ENCODE peak calls at places on chromosomes 1 and 21, in five cellular contexts. One of them, this sample, is unnamed.

GRCh38 chr1:227437495-227438008 is 119.3 kb upstream of the CDC42BPA start:
- DNase-seq in HFFc6: peak
- DNase-seq in C1 segment of cervical spinal cord: no peak
- DNase-seq in omental fat pad: no peak
- DNase-seq in heart left ventricle: no peak
- DNase-seq in this sample: peak

GRCh38 chr1:247079141-247079874 is 697 bp upstream of the ZNF670 start:
- DNase-seq in omental fat pad: no peak
- DNase-seq in heart left ventricle: no peak
- DNase-seq in C1 segment of cervical spinal cord: no peak
- DNase-seq in HFFc6: no peak
- DNase-seq in this sample: no peak

GRCh38 chr21:33265664-33266049 is 510 bp upstream of the IL10RB start:
- DNase-seq in omental fat pad: no peak
- DNase-seq in heart left ventricle: peak
- DNase-seq in HFFc6: no peak
- DNase-seq in C1 segment of cervical spinal cord: no peak
- DNase-seq in this sample: no peak

GRCh38 chr1:154614887-154615286 is 6.9 kb upstream of the ADAR start:
- DNase-seq in HFFc6: no peak
- DNase-seq in C1 segment of cervical spinal cord: no peak
- DNase-seq in heart left ventricle: no peak
- DNase-seq in omental fat pad: no peak
- DNase-seq in this sample: no peak

GRCh38 chr1:19477284-19478240 is 7.8 kb downstream of the CAPZB start:
- DNase-seq in heart left ventricle: no peak
- DNase-seq in omental fat pad: no peak
- DNase-seq in HFFc6: no peak
- DNase-seq in C1 segment of cervical spinal cord: no peak
- DNase-seq in this sample: peak

GRCh38 chr21:33047231-33047630 is 21.5 kb downstream of the OLIG2 start:
- DNase-seq in C1 segment of cervical spinal cord: no peak
- DNase-seq in HFFc6: peak
- DNase-seq in heart left ventricle: no peak
- DNase-seq in omental fat pad: no peak
- DNase-seq in this sample: no peak

GRCh38 chr1:100452641-100453040 is 85.3 kb upstream of the GPR88 start:
- DNase-seq in C1 segment of cervical spinal cord: no peak
- DNase-seq in HFFc6: no peak
- DNase-seq in omental fat pad: no peak
- DNase-seq in heart left ventricle: no peak
- DNase-seq in this sample: no peak

GRCh38 chr1:180530501-180530900 is 28.1 kb upstream of the ACBD6 start:
- DNase-seq in omental fat pad: no peak
- DNase-seq in heart left ventricle: no peak
- DNase-seq in HFFc6: peak
- DNase-seq in C1 segment of cervical spinal cord: no peak
- DNase-seq in this sample: no peak

GRCh38 chr21:38930838-38931237 is 125.1 kb downstream of the ETS2 start:
- DNase-seq in HFFc6: peak
- DNase-seq in heart left ventricle: no peak
- DNase-seq in C1 segment of cervical spinal cord: no peak
- DNase-seq in omental fat pad: no peak
- DNase-seq in this sample: no peak

GRCh38 chr1:199855580-199855979 is 171.9 kb upstream of the NR5A2 start:
- DNase-seq in C1 segment of cervical spinal cord: no peak
- DNase-seq in heart left ventricle: no peak
- DNase-seq in omental fat pad: no peak
- DNase-seq in HFFc6: peak
- DNase-seq in this sample: no peak

GRCh38 chr1:52662645-52663313 is 29.8 kb downstream of the SHISAL2A start:
- DNase-seq in HFFc6: peak
- DNase-seq in omental fat pad: no peak
- DNase-seq in heart left ventricle: no peak
- DNase-seq in C1 segment of cervical spinal cord: no peak
- DNase-seq in this sample: no peak

GRCh38 chr1:48741380-48741779 is 35.3 kb downstream of the BEND5 start:
- DNase-seq in C1 segment of cervical spinal cord: no peak
- DNase-seq in HFFc6: no peak
- DNase-seq in heart left ventricle: no peak
- DNase-seq in omental fat pad: no peak
- DNase-seq in this sample: no peak

GRCh38 chr1:2935766-2936390 is 85.4 kb upstream of the ACTRT2 start:
- DNase-seq in heart left ventricle: no peak
- DNase-seq in omental fat pad: no peak
- DNase-seq in C1 segment of cervical spinal cord: no peak
- DNase-seq in HFFc6: no peak
- DNase-seq in this sample: no peak

GRCh38 chr1:41719590-41719989 is 199.1 kb downstream of the HIVEP3 start:
- DNase-seq in omental fat pad: no peak
- DNase-seq in heart left ventricle: no peak
- DNase-seq in HFFc6: no peak
- DNase-seq in C1 segment of cervical spinal cord: no peak
- DNase-seq in this sample: no peak